ENCODE peak calls at places on chromosomes 2 and 18, in five cellular contexts. X is IMR-90, O is HCT116, E is breast epithelium, V is suprapubic skin. K is an unnamed sample. For H3K36me3, the result is how much of the 10 kb centered on the place peaks cover.

GRCh38 chr2:58484201-58484600 is 243.1 kb upstream of the FANCL start:
- DNase-seq in X (peak), O (no peak), E (no peak), V (no peak), K (no peak)

GRCh38 chr2:195721042-195721441 is 64.0 kb downstream of the SLC39A10 start:
- DNase-seq in X (no peak), O (peak), E (no peak), V (no peak), K (no peak)

GRCh38 chr18:62844850-62845643 is 129.7 kb downstream of the PHLPP1 start:
- DNase-seq in X (no peak), O (no peak), E (no peak), V (no peak), K (no peak)

GRCh38 chr2:75241696-75242095 is 42.4 kb upstream of the TACR1 start:
- DNase-seq in X (peak), O (peak), E (no peak), V (no peak), K (no peak)

GRCh38 chr2:191222507-191222906 is 22.7 kb upstream of the MYO1B start:
- DNase-seq in X (no peak), O (no peak), E (no peak), V (no peak), K (no peak)

GRCh38 chr2:122032264-122032645 is 276.8 kb downstream of the TSN start:
- DNase-seq in X (no peak), O (no peak), E (no peak), V (no peak), K (no peak)

GRCh38 chr2:202824901-202825300 is 46.7 kb downstream of the ICA1L start:
- DNase-seq in X (peak), O (no peak), E (no peak), V (no peak), K (no peak)

GRCh38 chr2:200878289-200878688 is 10.6 kb downstream of the PPIL3 start:
- DNase-seq in X (no peak), O (no peak), E (no peak), V (no peak), K (no peak)

GRCh38 chr2:185921048-185921756 is 182.6 kb downstream of the FSIP2 start:
- DNase-seq in X (no peak), O (no peak), E (no peak), V (no peak), K (no peak)

DNA sequence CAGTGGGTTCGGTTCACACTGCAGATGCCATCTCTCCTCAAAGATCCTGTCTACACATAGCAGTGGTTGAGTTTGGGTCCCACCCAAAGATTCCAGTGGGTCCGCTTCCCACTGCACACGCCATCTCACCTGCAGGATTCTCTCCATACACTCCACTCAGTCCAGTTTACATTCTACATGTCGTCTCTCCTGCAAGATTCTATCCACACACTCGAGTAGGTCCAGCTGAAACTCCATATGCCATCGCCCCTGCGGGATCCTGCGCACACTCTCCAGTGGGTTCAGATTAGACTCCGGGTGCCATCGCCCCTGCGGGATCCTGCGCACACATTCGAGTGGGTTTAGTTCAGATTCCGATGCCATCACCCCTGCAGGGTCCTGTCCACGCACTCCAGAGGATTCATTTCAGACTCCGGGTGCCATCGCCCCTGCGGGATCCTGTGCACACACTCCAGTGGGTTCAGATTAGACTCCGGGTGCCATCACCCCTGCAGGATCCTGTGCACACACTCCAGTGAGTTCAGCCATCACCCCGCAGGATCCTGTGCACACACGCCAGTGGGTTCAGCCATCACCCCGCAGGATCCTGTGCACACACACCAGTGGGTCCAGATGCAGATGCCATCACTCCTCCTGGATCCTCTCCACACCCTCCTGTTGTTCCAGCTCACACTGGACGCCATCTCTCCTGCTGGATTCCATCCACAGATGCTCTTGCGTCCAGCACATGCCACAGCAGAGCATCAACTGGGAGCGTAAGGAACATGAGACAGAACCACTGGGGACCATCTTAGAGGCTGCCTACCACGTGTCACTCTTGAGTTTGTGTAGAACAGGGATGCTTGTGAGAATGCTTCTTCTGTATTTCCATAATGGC is 3.0 kb upstream of the PXDN start:
- DNase-seq in X (no peak), O (no peak), E (peak), V (peak), K (no peak)
- TF ChIP-seq POLR2A in X (no peak), O (no peak), E (no peak), V (no peak), K (no peak)

DNA sequence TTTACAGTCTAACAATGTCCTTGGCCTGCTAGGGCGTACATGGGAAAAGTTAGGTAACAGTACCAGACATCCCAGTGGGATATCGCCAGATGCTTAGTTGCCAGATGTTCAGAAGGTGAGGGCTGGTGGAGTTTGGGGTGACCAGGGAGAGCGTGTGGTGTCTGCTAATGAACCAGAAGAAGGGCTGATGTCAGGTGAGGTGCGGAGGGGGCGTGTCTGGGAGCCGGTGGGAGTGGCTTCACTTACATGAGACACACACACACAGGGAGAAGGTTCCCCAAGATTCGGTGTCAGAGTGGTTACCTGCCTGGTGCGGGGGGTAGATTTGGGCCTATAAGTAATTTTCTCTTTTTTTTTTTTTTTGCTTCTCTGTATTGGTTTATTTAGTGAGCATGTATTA is 12.2 kb downstream of the RAB31 start:
- DNase-seq in X (no peak), O (no peak), E (no peak), V (no peak), K (no peak)
- H3K36me3 ChIP-seq in X (under half), O (under half), E (under half), V (under half), K (under half)

GRCh38 chr2:105857076-105857740 is 112.5 kb downstream of the NCK2 start:
- DNase-seq in X (no peak), O (no peak), E (no peak), V (no peak), K (no peak)
- H3K27ac ChIP-seq in X (no peak), O (no peak), E (peak), V (peak), K (no peak)

GRCh38 chr2:31429759-31430438 is 15.4 kb upstream of the XDH start:
- DNase-seq in X (peak), O (peak), E (peak), V (no peak), K (no peak)

GRCh38 chr2:31428001-31428418 is 13.5 kb upstream of the XDH start:
- DNase-seq in X (peak), O (no peak), E (no peak), V (no peak), K (no peak)

GRCh38 chr2:31429040-31429439 is 14.5 kb upstream of the XDH start:
- DNase-seq in X (no peak), O (no peak), E (no peak), V (no peak), K (no peak)

GRCh38 chr2:31421634-31422033 is 7.1 kb upstream of the XDH start:
- DNase-seq in X (no peak), O (no peak), E (no peak), V (no peak), K (no peak)

DNA sequence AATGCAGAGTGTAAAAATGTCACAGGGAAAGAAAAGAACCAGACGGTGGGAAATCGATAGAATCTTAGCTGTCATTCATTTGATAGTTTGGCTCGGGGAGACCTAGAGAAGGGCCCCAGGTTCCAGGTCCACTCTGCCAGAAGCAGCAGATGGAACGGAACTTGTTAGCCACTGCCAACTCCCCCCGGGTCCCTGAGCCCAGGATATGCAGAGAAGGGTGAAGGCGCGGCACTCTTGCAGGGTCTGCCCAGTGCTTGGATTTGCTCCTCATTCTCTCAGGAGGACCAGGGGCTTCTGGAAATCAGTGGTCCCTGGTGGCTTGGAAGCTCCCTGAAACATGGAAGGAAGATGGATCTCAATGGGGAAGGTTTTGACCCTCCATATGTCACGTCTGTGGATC is 11.6 kb upstream of the XDH start:
- DNase-seq in X (no peak), O (no peak), E (no peak), V (no peak), K (no peak)
- TF ChIP-seq POLR2A in X (no peak), O (no peak), E (no peak), V (no peak), K (no peak)

DNA sequence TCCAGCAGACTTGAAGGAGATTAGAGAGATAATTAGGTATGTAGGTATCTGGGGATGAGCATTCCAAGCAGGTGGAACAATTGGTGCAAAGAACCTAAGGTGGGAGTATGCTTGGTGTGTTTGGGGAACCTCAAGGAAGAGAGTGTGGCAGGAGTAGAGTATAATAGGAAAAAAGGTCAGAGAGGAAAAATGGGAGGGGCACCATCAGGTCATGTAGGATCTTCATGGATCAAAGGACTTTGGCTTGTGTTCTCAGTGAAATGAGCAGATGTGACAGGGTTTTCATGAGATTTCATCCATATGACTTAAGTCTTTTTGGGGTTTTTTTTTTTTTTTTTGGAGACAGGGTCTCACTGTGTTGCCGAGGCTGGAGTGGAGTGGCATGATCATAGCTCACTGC is 47.3 kb downstream of the RBBP8 start:
- DNase-seq in X (no peak), O (no peak), E (no peak), V (no peak), K (no peak)
- H3K36me3 ChIP-seq in X (under half), O (under half), E (under half), V (under half), K (under half)

GRCh38 chr2:46696966-46697829 is 217.8 kb downstream of the TMEM247 start:
- DNase-seq in X (no peak), O (no peak), E (no peak), V (no peak), K (no peak)
- H3K27ac ChIP-seq in X (no peak), O (no peak), E (peak), V (no peak), K (no peak)

DNA sequence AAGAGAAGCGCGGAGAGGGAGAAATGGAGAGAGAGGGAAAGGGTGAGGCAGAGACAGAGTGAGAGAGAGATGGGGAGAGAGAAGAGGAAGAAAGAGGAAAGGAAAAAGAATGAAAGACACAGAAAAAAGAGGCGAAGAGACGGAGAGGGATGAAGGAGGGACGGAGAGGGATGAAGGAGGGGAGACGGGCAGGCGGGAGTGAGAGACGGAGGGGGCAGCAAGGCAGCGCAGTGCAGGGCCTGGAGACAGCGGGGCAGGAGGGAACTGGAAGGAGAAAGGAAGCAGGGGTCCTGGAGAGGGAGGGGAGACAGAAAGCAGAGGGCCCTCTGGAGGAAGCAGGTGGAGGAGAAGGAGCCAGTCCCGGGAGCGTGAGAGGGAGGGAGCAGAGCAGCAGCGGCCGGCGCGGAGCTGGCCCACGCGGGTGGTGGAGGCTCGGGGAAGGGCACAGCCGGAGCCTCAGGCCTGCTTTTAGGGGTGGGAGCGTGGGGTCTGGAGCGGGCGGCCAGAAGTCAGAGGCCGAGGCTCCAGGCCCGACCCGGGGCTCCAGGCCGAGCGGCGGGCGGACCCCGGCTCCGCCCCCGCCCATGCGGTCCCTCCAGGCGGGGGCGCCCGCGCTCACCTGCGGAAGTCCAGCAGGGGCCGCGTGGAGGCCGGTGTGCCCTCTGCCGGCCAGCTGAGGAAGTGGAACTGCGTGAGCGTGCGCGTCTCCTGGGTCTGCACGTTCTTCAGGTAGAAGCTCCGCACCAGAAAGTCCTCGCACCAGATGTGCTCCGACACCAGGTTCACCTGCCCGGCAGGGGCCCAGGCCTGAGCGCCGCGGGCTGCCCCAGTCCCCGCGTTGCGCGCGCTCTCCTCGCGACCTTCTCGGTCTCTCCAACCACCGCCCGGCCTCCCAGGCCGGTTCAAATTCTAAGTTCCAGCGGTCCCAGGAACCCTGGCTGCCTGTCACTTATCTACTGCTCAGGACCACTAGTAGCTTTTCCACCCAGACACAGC is 14.5 kb downstream of the PTPRN start:
- DNase-seq in X (peak), O (peak), E (peak), V (peak), K (peak)
- TF ChIP-seq POLR2A in X (no peak), O (no peak), E (no peak), V (no peak), K (peak)